ENCODE peak calls at places on chromosomes 1 and 21, in four cellular contexts. B, Z, E and J are unnamed samples.

GRCh38 chr1:220841293-220841692 is 38.0 kb upstream of the HLX start:
- DNase-seq in B (no peak), Z (no peak), E (peak), J (no peak)

GRCh38 chr1:7704214-7705047 is 66.7 kb upstream of the VAMP3 start:
- DNase-seq in E (peak), B (peak), Z (peak), J (peak)

GRCh38 chr1:91784191-91784590 is 101.8 kb downstream of the TGFBR3 start:
- DNase-seq in B (no peak), E (no peak), Z (no peak), J (no peak)

GRCh38 chr1:10692401-10693021 is 103.9 kb downstream of the CASZ1 start:
- DNase-seq in E (no peak), Z (no peak), B (no peak), J (no peak)

GRCh38 chr1:32984090-32984828 is 19.6 kb upstream of the RNF19B start:
- DNase-seq in B (no peak), E (peak), Z (no peak), J (peak)

GRCh38 chr1:67338642-67339041 is 31.0 kb downstream of the IL12RB2 start:
- DNase-seq in B (no peak), E (no peak), Z (no peak), J (peak)

GRCh38 chr1:151985768-151986167 is 7.9 kb downstream of the S100A10 start:
- DNase-seq in E (no peak), B (no peak), Z (no peak), J (no peak)

GRCh38 chr1:14167889-14168288 is 430.6 kb upstream of the KAZN start:
- DNase-seq in Z (no peak), E (no peak), B (no peak), J (no peak)

GRCh38 chr1:157170677-157171515 is 32.7 kb upstream of the ETV3 start:
- DNase-seq in E (peak), B (peak), Z (no peak), J (no peak)

GRCh38 chr1:12148160-12148957 is 18.4 kb upstream of the TNFRSF1B start:
- DNase-seq in Z (no peak), B (no peak), E (no peak), J (peak)

GRCh38 chr1:165683848-165684485 is 14.4 kb downstream of the ALDH9A1 start:
- DNase-seq in E (peak), Z (no peak), B (no peak), J (no peak)

GRCh38 chr21:39004776-39005605 is 178.3 kb downstream of the PSMG1 start:
- DNase-seq in Z (no peak), E (peak), B (no peak), J (peak)

GRCh38 chr1:206579747-206580437 is 32.4 kb downstream of the EIF2D start:
- DNase-seq in E (no peak), B (no peak), Z (no peak), J (peak)

GRCh38 chr1:40435471-40435870 is 14.8 kb upstream of the ZFP69B start:
- DNase-seq in E (no peak), B (no peak), Z (no peak), J (peak)

GRCh38 chr1:94727846-94728715 is 92.1 kb upstream of the SLC44A3 start:
- DNase-seq in B (no peak), E (peak), Z (no peak), J (peak)

GRCh38 chr1:197268012-197268411 is at the start of gene CRB1:
- DNase-seq in Z (no peak), B (peak), E (no peak), J (no peak)

GRCh38 chr21:35648512-35648911 is 411.8 kb downstream of the SETD4 start:
- DNase-seq in B (no peak), Z (no peak), E (no peak), J (no peak)

GRCh38 chr1:164644774-164645634 is 86.0 kb downstream of the PBX1 start:
- DNase-seq in Z (no peak), E (peak), B (no peak), J (peak)

GRCh38 chr1:18578271-18578670 is 52.4 kb upstream of the PAX7 start:
- DNase-seq in B (no peak), E (no peak), Z (no peak), J (no peak)

GRCh38 chr21:39927304-39927886 is 60.2 kb downstream of the PCP4 start:
- DNase-seq in E (no peak), Z (no peak), B (no peak), J (no peak)

GRCh38 chr21:28309596-28309995 is 683.1 kb downstream of the LTN1 start:
- DNase-seq in B (no peak), Z (no peak), E (no peak), J (no peak)

GRCh38 chr1:27772581-27772931 is 463 bp upstream of the STX12 start:
- DNase-seq in E (no peak), Z (no peak), B (no peak), J (no peak)

GRCh38 chr1:27774654-27775053 is 1.6 kb downstream of the STX12 start:
- DNase-seq in Z (no peak), E (no peak), B (no peak), J (no peak)

GRCh38 chr1:27773732-27774445 is 870 bp downstream of the STX12 start:
- DNase-seq in Z (no peak), B (peak), E (peak), J (peak)

GRCh38 chr1:27772071-27772470 is 948 bp upstream of the STX12 start:
- DNase-seq in Z (no peak), B (no peak), E (no peak), J (no peak)

GRCh38 chr1:27772932-27773731 is at the start of gene STX12:
- DNase-seq in B (peak), E (peak), Z (peak), J (peak)
- H4K91ac ChIP-seq in B (no peak), E (peak), Z (no peak), J (peak)

GRCh38 chr1:3651939-3652537 is at the start of gene TP73:
- DNase-seq in E (no peak), B (no peak), Z (no peak), J (no peak)
- H3K4me3 ChIP-seq in E (no peak), B (peak), Z (peak), J (no peak)

DNA sequence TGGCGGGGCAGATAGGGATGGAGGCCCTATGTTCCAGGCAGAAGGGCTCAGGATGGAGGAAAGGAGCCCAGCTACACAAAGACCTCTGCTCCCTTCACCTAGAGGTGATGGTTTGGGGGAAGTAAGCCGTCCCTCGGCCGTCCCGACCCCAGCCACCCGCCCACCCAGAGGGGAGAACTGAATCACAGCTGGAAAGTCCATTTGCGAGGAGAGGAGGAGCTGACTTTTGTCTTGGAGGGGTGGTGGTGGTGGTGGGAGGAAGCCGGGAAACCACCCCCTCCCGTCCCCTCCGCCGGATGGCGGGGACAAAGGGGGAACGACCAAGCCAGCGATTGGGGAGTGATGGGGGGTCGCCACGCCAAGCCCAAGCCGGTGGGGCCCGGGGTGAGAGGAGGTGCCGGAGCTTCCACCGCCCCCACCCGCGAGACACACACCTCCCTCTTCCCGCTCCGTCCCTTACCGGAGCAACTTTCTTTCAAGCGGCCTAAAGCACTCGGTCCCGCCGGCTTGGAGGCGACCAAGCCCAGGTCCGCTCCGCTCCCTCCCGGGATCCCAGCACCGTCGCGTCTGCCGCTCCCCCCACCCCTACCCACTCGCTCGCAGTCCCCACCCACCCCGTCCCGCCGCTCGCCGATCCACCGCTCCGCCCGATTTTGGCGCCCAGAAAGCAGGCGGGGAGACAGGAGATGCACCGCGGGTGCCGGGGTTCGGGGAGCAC is 581 bp downstream of the ARHGEF2 start:
- DNase-seq in E (peak), Z (no peak), B (no peak), J (no peak)
- H4K91ac ChIP-seq in E (peak), Z (peak), B (peak), J (peak)

DNA sequence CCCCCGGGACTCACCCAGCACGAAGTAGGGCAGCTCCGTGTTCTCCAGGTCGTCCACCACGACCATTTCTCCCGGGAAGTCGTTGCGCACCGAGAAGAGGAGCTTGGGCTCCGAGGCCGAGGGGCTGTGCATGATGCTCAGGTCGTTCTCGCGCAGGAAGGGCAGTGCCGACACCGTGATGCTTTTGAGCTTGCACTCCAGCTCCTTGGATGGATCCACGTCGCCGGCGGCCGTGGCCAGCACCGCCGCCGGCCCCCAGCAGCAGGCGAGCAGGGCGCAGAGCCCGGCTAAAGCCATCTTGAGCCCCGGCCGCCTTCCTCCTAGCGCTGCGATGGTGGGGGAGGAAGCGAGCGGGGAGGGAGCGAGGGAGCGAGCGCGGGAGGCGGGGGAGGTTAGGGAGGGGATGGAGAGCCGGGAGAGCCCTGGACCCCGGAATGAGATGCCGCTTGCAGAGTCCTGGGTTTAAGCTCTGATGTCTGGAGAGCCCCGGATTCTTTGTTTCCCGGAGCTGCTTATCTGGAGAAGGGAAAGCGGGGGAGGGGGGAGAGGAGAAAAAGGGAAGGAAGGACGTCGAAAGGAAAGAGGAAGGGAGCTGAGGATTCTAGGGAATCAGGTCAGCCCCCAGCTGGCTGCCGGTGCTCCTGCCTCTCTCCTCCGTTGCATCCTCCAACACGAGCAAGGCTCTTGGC is at the start of gene ASTN1:
- DNase-seq in Z (no peak), B (peak), E (no peak), J (no peak)
- H3K4me3 ChIP-seq in Z (peak), B (peak), E (peak), J (peak)

GRCh38 chr1:201501812-201502510 is 5.0 kb downstream of the CSRP1 start:
- DNase-seq in B (no peak), Z (no peak), E (no peak), J (no peak)
- H4K91ac ChIP-seq in B (no peak), Z (no peak), E (no peak), J (peak)

DNA sequence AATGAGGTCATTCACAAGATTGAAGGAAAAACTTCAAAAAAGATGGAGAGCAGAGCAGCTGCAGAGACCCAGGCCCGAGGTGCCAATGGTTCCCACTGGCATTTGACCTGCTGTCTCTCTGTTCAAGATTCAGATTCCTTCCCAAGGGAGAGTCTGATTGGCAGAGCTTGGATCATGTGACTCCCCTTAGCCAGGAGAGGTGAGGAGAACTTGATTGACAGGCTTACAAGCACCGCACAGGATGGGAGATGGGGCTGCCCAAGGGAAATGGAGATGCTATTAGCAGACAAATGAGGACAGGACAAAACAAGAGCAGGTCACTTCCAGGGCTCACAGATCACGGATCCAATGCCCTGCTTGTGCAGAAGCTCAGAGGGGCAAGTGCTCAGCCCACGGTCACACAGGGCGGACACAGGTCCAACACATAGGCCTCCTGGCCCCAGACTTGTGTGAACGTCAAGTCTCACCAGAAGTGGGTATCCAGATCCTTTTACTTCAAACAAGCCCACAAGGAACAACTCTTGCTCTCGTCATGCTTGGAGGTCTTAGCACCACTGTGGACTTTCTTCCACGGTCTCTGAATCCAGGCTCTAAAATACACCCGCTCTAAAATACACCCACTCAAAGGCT is 275.0 kb downstream of the RRAGC start:
- DNase-seq in Z (no peak), B (no peak), E (no peak), J (no peak)
- H3K4me3 ChIP-seq in Z (no peak), B (no peak), E (no peak), J (no peak)

DNA sequence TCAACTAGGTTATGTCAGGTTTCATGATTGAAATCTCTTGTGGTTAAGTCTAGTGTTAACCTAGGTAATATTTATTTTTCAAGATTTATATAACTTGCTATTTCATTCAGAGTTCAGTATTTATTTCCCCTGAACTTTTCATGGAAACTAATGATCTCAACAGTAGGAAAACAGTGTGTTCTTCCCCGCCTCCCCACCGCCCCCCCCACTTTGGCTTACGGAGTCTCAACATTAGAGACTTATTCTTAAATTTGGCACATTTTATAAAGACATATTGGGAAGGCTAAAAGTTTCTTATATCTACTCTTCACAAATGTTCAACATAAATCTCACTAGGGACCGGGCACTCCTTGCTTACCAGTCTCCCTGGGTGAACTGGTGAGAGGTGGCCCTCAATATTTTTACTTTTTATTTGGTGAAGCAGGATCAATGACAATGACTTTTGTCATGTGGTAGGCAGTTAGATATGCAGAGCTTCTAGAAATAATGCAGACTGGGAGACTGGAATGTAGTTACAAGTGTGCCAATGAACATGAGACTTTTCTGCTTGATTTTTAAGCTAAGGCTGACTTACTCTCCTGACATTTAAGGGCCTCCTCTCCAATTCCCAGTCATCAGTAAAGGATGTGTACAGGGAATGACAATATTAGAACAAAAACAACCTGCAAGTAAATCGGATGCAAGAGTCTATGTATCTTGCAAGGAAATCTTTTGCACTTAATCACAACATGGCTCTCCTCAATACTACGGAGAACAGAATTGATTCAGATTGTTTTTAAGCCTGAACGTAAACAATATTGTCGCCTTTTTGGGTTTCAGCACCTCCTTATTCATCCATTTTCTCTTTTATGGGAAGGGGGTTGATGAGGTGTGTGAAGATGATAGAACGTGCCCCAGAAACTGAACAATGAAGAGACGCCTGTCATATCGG is 1.6 kb upstream of the MAN1A2 start:
- DNase-seq in E (peak), Z (no peak), B (no peak), J (peak)
- H4K91ac ChIP-seq in E (no peak), Z (peak), B (no peak), J (peak)